ENCODE peak calls at places on chromosomes 6 and 20, in four cellular contexts. One of them, this sample, is unnamed.

GRCh38 chr20:38165089-38165965 is at the start of gene TGM2:
- DNase-seq in psoas muscle: peak; percentile 82
- DNase-seq in cardiac muscle cell: peak; percentile 91
- DNase-seq in body of pancreas: peak; percentile 80
- DNase-seq in this sample: no peak

GRCh38 chr20:45470939-45471338 is 1.4 kb downstream of the WFDC2 start:
- DNase-seq in psoas muscle: no peak
- DNase-seq in body of pancreas: no peak
- DNase-seq in cardiac muscle cell: peak; percentile 17
- DNase-seq in this sample: no peak

GRCh38 chr20:61748376-61748775 is 317.3 kb downstream of the TAF4 start:
- DNase-seq in cardiac muscle cell: no peak
- DNase-seq in psoas muscle: no peak
- DNase-seq in body of pancreas: no peak
- DNase-seq in this sample: no peak

GRCh38 chr20:44342240-44342639 is 5.4 kb downstream of the R3HDML start:
- DNase-seq in psoas muscle: no peak
- DNase-seq in body of pancreas: no peak
- DNase-seq in cardiac muscle cell: no peak
- DNase-seq in this sample: no peak

GRCh38 chr6:152129606-152130249 is 322.2 kb downstream of the ESR1 start:
- DNase-seq in cardiac muscle cell: no peak
- DNase-seq in psoas muscle: no peak
- DNase-seq in body of pancreas: no peak
- DNase-seq in this sample: no peak

GRCh38 chr20:36606171-36607116 is 865 bp downstream of the RAB5IF start:
- DNase-seq in psoas muscle: peak; percentile 41
- DNase-seq in cardiac muscle cell: no peak
- DNase-seq in body of pancreas: no peak
- DNase-seq in this sample: no peak

GRCh38 chr20:57393321-57394086 is 2.3 kb downstream of the RBM38 start:
- DNase-seq in cardiac muscle cell: no peak
- DNase-seq in psoas muscle: peak; percentile 19
- DNase-seq in body of pancreas: no peak
- DNase-seq in this sample: no peak

GRCh38 chr6:24492475-24492874 is 2.3 kb upstream of the ALDH5A1 start:
- DNase-seq in cardiac muscle cell: peak; percentile 45
- DNase-seq in body of pancreas: peak; percentile 20
- DNase-seq in psoas muscle: no peak
- DNase-seq in this sample: no peak

GRCh38 chr20:8385247-8385646 is 253.2 kb downstream of the PLCB1 start:
- DNase-seq in psoas muscle: peak; percentile 11
- DNase-seq in body of pancreas: peak; percentile 56
- DNase-seq in cardiac muscle cell: peak; percentile 48
- DNase-seq in this sample: no peak

GRCh38 chr6:163635731-163636344 is 221.3 kb downstream of the QKI start:
- DNase-seq in cardiac muscle cell: no peak
- DNase-seq in body of pancreas: no peak
- DNase-seq in psoas muscle: no peak
- DNase-seq in this sample: no peak

GRCh38 chr20:45774933-45775332 is 16.8 kb downstream of the WFDC3 start:
- DNase-seq in psoas muscle: no peak
- DNase-seq in cardiac muscle cell: no peak
- DNase-seq in body of pancreas: no peak
- DNase-seq in this sample: no peak

GRCh38 chr6:135163440-135163738 is 17.7 kb upstream of the MYB start:
- DNase-seq in cardiac muscle cell: no peak
- DNase-seq in body of pancreas: no peak
- DNase-seq in psoas muscle: no peak
- DNase-seq in this sample: no peak

GRCh38 chr6:109580519-109580918 is 97.5 kb upstream of the ZBTB24 start:
- DNase-seq in cardiac muscle cell: no peak
- DNase-seq in psoas muscle: no peak
- DNase-seq in body of pancreas: no peak
- DNase-seq in this sample: no peak

GRCh38 chr20:13213335-13213734 is 7.7 kb upstream of the ISM1 start:
- DNase-seq in body of pancreas: no peak
- DNase-seq in cardiac muscle cell: no peak
- DNase-seq in psoas muscle: no peak
- DNase-seq in this sample: no peak

GRCh38 chr6:21754891-21755290 is 161.3 kb downstream of the SOX4 start:
- DNase-seq in body of pancreas: no peak
- DNase-seq in cardiac muscle cell: no peak
- DNase-seq in psoas muscle: no peak
- DNase-seq in this sample: no peak

GRCh38 chr6:13953061-13953705 is 28.4 kb downstream of the RNF182 start:
- DNase-seq in body of pancreas: no peak
- DNase-seq in cardiac muscle cell: no peak
- DNase-seq in psoas muscle: no peak
- DNase-seq in this sample: no peak

GRCh38 chr20:51801220-51801991 is 915 bp downstream of the SALL4 start:
- DNase-seq in body of pancreas: no peak
- DNase-seq in psoas muscle: no peak
- DNase-seq in cardiac muscle cell: peak; percentile 66
- DNase-seq in this sample: no peak

GRCh38 chr6:142927904-142928303 is 17.1 kb downstream of the HIVEP2 start:
- DNase-seq in cardiac muscle cell: no peak
- DNase-seq in body of pancreas: no peak
- DNase-seq in psoas muscle: no peak
- DNase-seq in this sample: no peak
- H3K4me3 ChIP-seq in cardiac muscle cell: peak overlapping the region; percentile 58
- H3K4me3 ChIP-seq in body of pancreas: no peak overlapping the region
- H3K4me3 ChIP-seq in psoas muscle: peak overlapping the region; percentile 76
- H3K4me3 ChIP-seq in this sample: peak overlapping the region; percentile 74

GRCh38 chr6:108574457-108575149 is 13.9 kb downstream of the FOXO3 start:
- DNase-seq in cardiac muscle cell: no peak
- DNase-seq in body of pancreas: no peak
- DNase-seq in psoas muscle: no peak
- DNase-seq in this sample: no peak
- H3K4me1 ChIP-seq in cardiac muscle cell: peaks cover 29% of the 10 kb centered on the region
- H3K4me1 ChIP-seq in body of pancreas: peaks cover 75% of the 10 kb centered on the region
- H3K4me1 ChIP-seq in psoas muscle: peaks cover 74% of the 10 kb centered on the region
- H3K4me1 ChIP-seq in this sample: peaks cover 60% of the 10 kb centered on the region

DNA sequence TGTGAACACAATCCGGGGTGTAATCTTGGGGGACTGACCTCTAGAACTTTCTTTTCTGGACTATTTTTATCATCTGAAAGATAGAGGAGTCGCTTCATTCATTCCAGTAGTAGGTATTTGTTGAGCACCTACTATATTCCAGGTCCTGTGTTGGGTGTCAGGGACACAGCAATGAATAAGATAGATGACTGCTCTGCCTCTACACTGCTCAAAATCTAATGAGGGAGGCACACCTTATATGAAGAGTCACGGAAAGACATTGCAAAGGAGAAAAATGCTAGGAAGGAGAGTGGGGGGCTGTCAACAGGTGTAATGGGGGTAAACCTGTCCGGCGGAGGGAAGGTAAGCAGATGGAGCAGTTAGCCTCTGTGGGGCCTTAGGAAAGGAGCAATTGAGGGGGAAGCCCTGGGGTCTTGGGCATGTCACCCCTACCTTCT is 8.8 kb upstream of the COMMD7 start:
- DNase-seq in cardiac muscle cell: no peak
- DNase-seq in psoas muscle: no peak
- DNase-seq in body of pancreas: no peak
- DNase-seq in this sample: no peak
- H3K27ac ChIP-seq in cardiac muscle cell: peak overlapping the region; percentile 90
- H3K27ac ChIP-seq in psoas muscle: no peak overlapping the region
- H3K27ac ChIP-seq in body of pancreas: no peak overlapping the region
- H3K27ac ChIP-seq in this sample: no peak overlapping the region

DNA sequence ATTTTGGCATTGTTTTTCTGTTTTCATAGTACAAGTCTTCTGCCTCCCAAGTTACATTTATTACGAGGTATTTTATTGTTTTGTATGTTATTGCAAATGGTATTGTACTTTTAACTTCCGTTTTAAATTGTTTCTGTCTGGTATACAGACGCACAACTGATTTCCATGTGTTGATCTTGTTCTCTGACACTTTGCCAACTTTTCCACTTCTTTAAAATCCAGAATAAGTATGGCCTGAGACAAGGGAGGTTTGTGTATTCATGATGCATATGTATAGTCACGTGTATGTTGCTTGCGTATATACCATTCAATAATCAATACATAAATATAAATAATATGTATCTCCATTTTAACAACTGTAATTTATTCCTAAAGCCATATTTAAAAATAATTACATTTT is 41.2 kb downstream of the THBS2 start:
- DNase-seq in cardiac muscle cell: no peak
- DNase-seq in body of pancreas: no peak
- DNase-seq in psoas muscle: no peak
- DNase-seq in this sample: no peak
- H3K4me3 ChIP-seq in cardiac muscle cell: peak overlapping the region; percentile 26
- H3K4me3 ChIP-seq in body of pancreas: no peak overlapping the region
- H3K4me3 ChIP-seq in psoas muscle: peak overlapping the region; percentile 71
- H3K4me3 ChIP-seq in this sample: peak overlapping the region; percentile 53

DNA sequence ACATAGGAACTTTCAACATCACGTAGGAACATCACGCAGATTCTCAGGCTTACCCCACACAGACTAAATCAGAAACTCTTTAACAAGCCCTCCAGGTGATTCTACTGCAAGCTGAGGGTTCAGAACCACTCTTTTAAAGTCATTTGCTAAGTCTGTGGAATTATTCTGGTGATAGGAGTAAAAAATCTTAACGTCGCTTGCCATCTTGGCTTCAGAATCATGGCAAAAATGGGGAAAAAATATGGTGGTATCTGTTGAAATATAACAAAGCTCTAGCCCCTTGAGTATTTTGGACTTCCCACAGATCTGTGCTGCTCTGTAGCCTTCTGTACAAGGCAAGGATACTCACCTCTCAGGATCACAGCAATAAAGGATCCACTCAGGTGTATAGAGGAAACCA is 17.4 kb downstream of the FOXO3 start:
- DNase-seq in cardiac muscle cell: no peak
- DNase-seq in body of pancreas: no peak
- DNase-seq in psoas muscle: no peak
- DNase-seq in this sample: no peak
- H3K4me1 ChIP-seq in cardiac muscle cell: peaks cover 56% of the 10 kb centered on the region
- H3K4me1 ChIP-seq in body of pancreas: peaks cover 98% of the 10 kb centered on the region
- H3K4me1 ChIP-seq in psoas muscle: peaks cover 99% of the 10 kb centered on the region
- H3K4me1 ChIP-seq in this sample: peaks cover 99% of the 10 kb centered on the region

GRCh38 chr6:1176595-1176994 is 135.3 kb upstream of the FOXQ1 start:
- DNase-seq in body of pancreas: no peak
- DNase-seq in psoas muscle: no peak
- DNase-seq in cardiac muscle cell: no peak
- DNase-seq in this sample: no peak
- H3K27ac ChIP-seq in body of pancreas: no peak overlapping the region
- H3K27ac ChIP-seq in psoas muscle: no peak overlapping the region
- H3K27ac ChIP-seq in cardiac muscle cell: no peak overlapping the region
- H3K27ac ChIP-seq in this sample: no peak overlapping the region

GRCh38 chr6:37006793-37007339 is 1.4 kb downstream of the FGD2 start:
- DNase-seq in cardiac muscle cell: no peak
- DNase-seq in body of pancreas: no peak
- DNase-seq in psoas muscle: no peak
- DNase-seq in this sample: no peak

GRCh38 chr6:37005061-37005810 is at the start of gene FGD2:
- DNase-seq in cardiac muscle cell: no peak
- DNase-seq in psoas muscle: no peak
- DNase-seq in body of pancreas: no peak
- DNase-seq in this sample: no peak

GRCh38 chr6:37007340-37008043 is 2.0 kb downstream of the FGD2 start:
- DNase-seq in cardiac muscle cell: no peak
- DNase-seq in body of pancreas: no peak
- DNase-seq in psoas muscle: no peak
- DNase-seq in this sample: no peak

GRCh38 chr6:37004044-37004984 is 1.1 kb upstream of the FGD2 start:
- DNase-seq in psoas muscle: no peak
- DNase-seq in body of pancreas: no peak
- DNase-seq in cardiac muscle cell: no peak
- DNase-seq in this sample: no peak

GRCh38 chr6:37005827-37006514 is 516 bp downstream of the FGD2 start:
- DNase-seq in body of pancreas: no peak
- DNase-seq in cardiac muscle cell: no peak
- DNase-seq in psoas muscle: no peak
- DNase-seq in this sample: no peak
- H3K4me3 ChIP-seq in body of pancreas: no peak overlapping the region
- H3K4me3 ChIP-seq in cardiac muscle cell: no peak overlapping the region
- H3K4me3 ChIP-seq in psoas muscle: peak overlapping the region; percentile 26
- H3K4me3 ChIP-seq in this sample: peak overlapping the region; percentile 51

DNA sequence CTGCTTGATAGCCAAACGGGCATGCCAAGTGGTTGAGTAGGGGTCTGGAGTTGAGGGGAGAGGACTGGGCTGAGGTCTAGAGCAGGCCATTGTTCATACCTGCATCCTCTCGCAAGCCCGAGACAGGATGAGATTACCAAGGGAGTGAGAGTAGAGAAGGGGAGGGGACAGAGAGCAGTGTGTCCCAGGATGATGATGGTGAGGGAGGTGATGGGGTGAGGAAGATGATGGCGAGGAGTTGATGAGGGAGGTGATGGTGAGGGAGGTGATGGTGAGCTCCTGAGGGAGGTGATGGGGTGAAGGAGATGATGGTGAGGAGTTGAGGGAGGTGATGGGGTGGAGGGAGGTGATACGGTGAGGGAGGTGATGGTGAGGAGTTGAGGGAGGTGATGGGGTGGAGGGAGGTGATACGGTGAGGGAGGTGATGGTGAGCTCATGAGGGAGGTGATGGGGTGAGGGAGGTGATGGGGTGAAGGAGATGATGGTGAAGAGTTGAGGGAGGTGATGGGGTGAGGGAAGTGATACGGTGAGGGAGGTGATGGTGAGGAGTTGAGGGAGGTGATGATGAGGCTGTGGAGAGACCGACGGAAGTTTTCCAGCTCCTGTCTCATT is 6.4 kb downstream of the TMEM181 start:
- DNase-seq in cardiac muscle cell: no peak
- DNase-seq in psoas muscle: no peak
- DNase-seq in body of pancreas: no peak
- DNase-seq in this sample: no peak
- H3K4me1 ChIP-seq in cardiac muscle cell: peaks cover 21% of the 10 kb centered on the region
- H3K4me1 ChIP-seq in psoas muscle: peaks cover 8% of the 10 kb centered on the region
- H3K4me1 ChIP-seq in body of pancreas: peaks cover 67% of the 10 kb centered on the region
- H3K4me1 ChIP-seq in this sample: peaks cover 9% of the 10 kb centered on the region

DNA sequence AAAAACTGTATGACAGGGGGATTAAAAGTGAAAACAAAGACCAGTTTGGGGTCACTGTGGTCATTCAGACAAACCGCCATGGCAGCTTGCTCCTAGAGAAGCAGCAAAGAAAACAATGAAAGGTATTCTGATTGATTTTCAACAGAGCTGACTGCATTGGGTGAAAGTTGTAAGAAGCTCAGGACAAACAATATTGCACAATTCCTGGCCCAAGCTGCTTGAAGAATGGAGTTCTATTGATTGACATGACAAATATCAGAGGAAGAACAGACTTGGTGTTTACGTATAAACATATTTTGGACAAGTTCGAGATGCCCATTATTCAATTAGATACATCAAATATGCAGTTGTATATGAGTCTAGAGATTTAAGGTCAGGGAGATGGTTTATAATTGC is 62.0 kb downstream of the TRIM38 start:
- DNase-seq in cardiac muscle cell: no peak
- DNase-seq in body of pancreas: no peak
- DNase-seq in psoas muscle: no peak
- DNase-seq in this sample: no peak
- H3K27ac ChIP-seq in cardiac muscle cell: no peak overlapping the region
- H3K27ac ChIP-seq in body of pancreas: no peak overlapping the region
- H3K27ac ChIP-seq in psoas muscle: no peak overlapping the region
- H3K27ac ChIP-seq in this sample: peak overlapping the region; percentile 78